ENCODE peak calls at places on chromosome 10, in nine cellular contexts. U is heart left ventricle; D is IMR-90; G is H9; Y is thoracic aorta; N is fibroblast of lung; J is CD4-positive, alpha-beta T cell; W is MM.1S; E is prostate gland. A is an unnamed sample. For H3K27me3, the result is how much of the 10 kb centered on the place peaks cover.

GRCh38 chr10:2968401-2968800 is 98.9 kb upstream of the PFKP start:
- DNase-seq in U (no peak), D (peak), G (no peak), Y (no peak), N (no peak), J (no peak), W (no peak), E (no peak), A (no peak)

GRCh38 chr10:110207805-110208613 is 604 bp downstream of the MXI1 start:
- DNase-seq in U (peak), D (peak), G (peak), Y (no peak), N (no peak), J (peak), W (peak), E (peak), A (no peak)

GRCh38 chr10:43409385-43410109 is 561 bp upstream of the HNRNPF start:
- DNase-seq in U (peak), D (no peak), G (no peak), Y (no peak), N (no peak), J (peak), W (peak), E (no peak), A (no peak)

GRCh38 chr10:14325325-14325955 is 5.3 kb downstream of the FRMD4A start:
- DNase-seq in U (no peak), D (peak), G (peak), Y (peak), N (peak), J (peak), W (no peak), E (peak), A (no peak)

GRCh38 chr10:19767876-19768275 is 48.4 kb upstream of the PLXDC2 start:
- DNase-seq in U (no peak), D (no peak), G (peak), Y (no peak), N (no peak), J (no peak), W (no peak), E (no peak), A (no peak)

GRCh38 chr10:110993024-110993693 is 73.8 kb downstream of the SHOC2 start:
- DNase-seq in U (no peak), D (peak), G (no peak), Y (no peak), N (peak), J (no peak), W (peak), E (no peak), A (peak)

GRCh38 chr10:45580371-45580770 is 92.2 kb downstream of the ZFAND4 start:
- DNase-seq in U (no peak), D (no peak), G (no peak), Y (no peak), N (no peak), J (no peak), W (peak), E (no peak), A (no peak)

GRCh38 chr10:133257489-133258065 is 19.1 kb downstream of the ADAM8 start:
- DNase-seq in U (peak), D (no peak), G (peak), Y (no peak), N (peak), J (no peak), W (no peak), E (peak), A (no peak)

GRCh38 chr10:70494966-70495365 is 16.4 kb downstream of the PALD1 start:
- DNase-seq in U (no peak), D (no peak), G (no peak), Y (no peak), N (no peak), J (no peak), W (peak), E (no peak), A (no peak)

GRCh38 chr10:71900441-71901180 is 49.6 kb upstream of the PSAP start:
- DNase-seq in U (no peak), D (no peak), G (no peak), Y (no peak), N (no peak), J (no peak), W (no peak), E (no peak), A (no peak)

GRCh38 chr10:97575101-97575668 is 2.6 kb downstream of the ANKRD2 start:
- DNase-seq in U (no peak), D (no peak), G (no peak), Y (no peak), N (no peak), J (no peak), W (no peak), E (no peak), A (no peak)

GRCh38 chr10:86023931-86024554 is 342.6 kb downstream of the GRID1 start:
- DNase-seq in U (peak), D (no peak), G (no peak), Y (no peak), N (no peak), J (no peak), W (no peak), E (no peak), A (no peak)

GRCh38 chr10:79069325-79070090 is 742 bp downstream of the ZMIZ1 start:
- DNase-seq in U (peak), D (no peak), G (no peak), Y (no peak), N (peak), J (peak), W (peak), E (no peak), A (no peak)
- TF ChIP-seq CTCF in U (peak), D (no peak), G (no peak), Y (no peak), N (no peak), J (no peak), W (no peak), E (no peak), A (no peak)

GRCh38 chr10:6068422-6068821 is 6.3 kb upstream of the IL2RA start:
- DNase-seq in U (no peak), D (no peak), G (no peak), Y (no peak), N (no peak), J (no peak), W (peak), E (no peak), A (no peak)

GRCh38 chr10:6070647-6071046 is 8.5 kb upstream of the IL2RA start:
- DNase-seq in U (no peak), D (no peak), G (no peak), Y (no peak), N (no peak), J (no peak), W (no peak), E (no peak), A (no peak)

GRCh38 chr10:6069101-6069931 is 7.1 kb upstream of the IL2RA start:
- DNase-seq in U (no peak), D (no peak), G (no peak), Y (no peak), N (no peak), J (no peak), W (peak), E (no peak), A (no peak)

GRCh38 chr10:6072215-6072941 is 10.2 kb upstream of the IL2RA start:
- DNase-seq in U (no peak), D (no peak), G (no peak), Y (no peak), N (no peak), J (no peak), W (no peak), E (no peak), A (no peak)

GRCh38 chr10:6071181-6072175 is 9.3 kb upstream of the IL2RA start:
- DNase-seq in U (no peak), D (no peak), G (no peak), Y (no peak), N (no peak), J (no peak), W (no peak), E (no peak), A (no peak)
- H3K27me3 ChIP-seq in U (under half), D (under half), G (under half), Y (under half), N (under half), J (under half), W (under half), E (under half), A (under half)

GRCh38 chr10:30835146-30835545 is 196.5 kb downstream of the ZNF438 start:
- DNase-seq in U (no peak), D (no peak), G (no peak), Y (no peak), N (no peak), J (no peak), W (no peak), E (no peak), A (no peak)
- TF ChIP-seq CTCF in U (no peak), D (no peak), G (no peak), Y (no peak), N (no peak), J (no peak), W (no peak), E (no peak), A (no peak)

GRCh38 chr10:47299989-47300931 is at the start of gene GDF10:
- DNase-seq in U (no peak), D (no peak), G (no peak), Y (no peak), N (no peak), J (no peak), W (no peak), E (no peak), A (no peak)

GRCh38 chr10:47303866-47304265 is 3.9 kb downstream of the GDF10 start:
- DNase-seq in U (no peak), D (no peak), G (no peak), Y (no peak), N (no peak), J (no peak), W (no peak), E (no peak), A (no peak)

GRCh38 chr10:47299611-47299988 is 397 bp upstream of the GDF10 start:
- DNase-seq in U (no peak), D (no peak), G (no peak), Y (no peak), N (no peak), J (no peak), W (no peak), E (no peak), A (no peak)

GRCh38 chr10:47303105-47303504 is 3.1 kb downstream of the GDF10 start:
- DNase-seq in U (no peak), D (no peak), G (no peak), Y (no peak), N (no peak), J (no peak), W (no peak), E (no peak), A (no peak)

GRCh38 chr10:47301833-47302232 is 1.8 kb downstream of the GDF10 start:
- DNase-seq in U (no peak), D (no peak), G (no peak), Y (no peak), N (no peak), J (no peak), W (no peak), E (no peak), A (no peak)
- H3K27me3 ChIP-seq in U (under half), D (half or more), G (under half), Y (under half), N (under half), J (under half), W (under half), E (under half), A (half or more)

GRCh38 chr10:49384268-49384953 is 11.5 kb downstream of the DRGX start:
- DNase-seq in U (no peak), D (no peak), G (peak), Y (no peak), N (no peak), J (no peak), W (no peak), E (no peak), A (no peak)

GRCh38 chr10:49385939-49386922 is 9.7 kb downstream of the DRGX start:
- DNase-seq in U (no peak), D (no peak), G (peak), Y (no peak), N (no peak), J (no peak), W (no peak), E (no peak), A (no peak)

GRCh38 chr10:49389331-49389920 is 6.5 kb downstream of the DRGX start:
- DNase-seq in U (no peak), D (no peak), G (no peak), Y (no peak), N (no peak), J (no peak), W (no peak), E (no peak), A (no peak)

GRCh38 chr10:49387029-49387428 is 8.9 kb downstream of the DRGX start:
- DNase-seq in U (no peak), D (peak), G (no peak), Y (no peak), N (peak), J (no peak), W (no peak), E (no peak), A (peak)

GRCh38 chr10:49388161-49388560 is 7.7 kb downstream of the DRGX start:
- DNase-seq in U (no peak), D (no peak), G (no peak), Y (no peak), N (no peak), J (no peak), W (no peak), E (no peak), A (no peak)
- TF ChIP-seq CTCF in U (no peak), D (no peak), G (no peak), Y (no peak), N (no peak), J (no peak), W (no peak), E (no peak), A (no peak)

GRCh38 chr10:117242463-117242832 is 1.5 kb downstream of the SLC18A2 start:
- DNase-seq in U (no peak), D (no peak), G (no peak), Y (no peak), N (no peak), J (no peak), W (no peak), E (no peak), A (no peak)
- H3K27me3 ChIP-seq in U (half or more), D (under half), G (under half), Y (under half), N (under half), J (under half), W (under half), E (under half), A (under half)

GRCh38 chr10:117228210-117228609 is 12.7 kb upstream of the SLC18A2 start:
- DNase-seq in U (no peak), D (no peak), G (no peak), Y (no peak), N (no peak), J (no peak), W (no peak), E (no peak), A (no peak)

GRCh38 chr10:117224881-117225280 is 16.0 kb upstream of the SLC18A2 start:
- DNase-seq in U (no peak), D (no peak), G (no peak), Y (no peak), N (no peak), J (no peak), W (no peak), E (no peak), A (no peak)

GRCh38 chr10:117224036-117224430 is 16.9 kb upstream of the SLC18A2 start:
- DNase-seq in U (no peak), D (no peak), G (no peak), Y (no peak), N (no peak), J (no peak), W (no peak), E (no peak), A (no peak)

GRCh38 chr10:117223413-117224035 is 17.4 kb upstream of the SLC18A2 start:
- DNase-seq in U (no peak), D (no peak), G (no peak), Y (no peak), N (no peak), J (no peak), W (no peak), E (no peak), A (no peak)

DNA sequence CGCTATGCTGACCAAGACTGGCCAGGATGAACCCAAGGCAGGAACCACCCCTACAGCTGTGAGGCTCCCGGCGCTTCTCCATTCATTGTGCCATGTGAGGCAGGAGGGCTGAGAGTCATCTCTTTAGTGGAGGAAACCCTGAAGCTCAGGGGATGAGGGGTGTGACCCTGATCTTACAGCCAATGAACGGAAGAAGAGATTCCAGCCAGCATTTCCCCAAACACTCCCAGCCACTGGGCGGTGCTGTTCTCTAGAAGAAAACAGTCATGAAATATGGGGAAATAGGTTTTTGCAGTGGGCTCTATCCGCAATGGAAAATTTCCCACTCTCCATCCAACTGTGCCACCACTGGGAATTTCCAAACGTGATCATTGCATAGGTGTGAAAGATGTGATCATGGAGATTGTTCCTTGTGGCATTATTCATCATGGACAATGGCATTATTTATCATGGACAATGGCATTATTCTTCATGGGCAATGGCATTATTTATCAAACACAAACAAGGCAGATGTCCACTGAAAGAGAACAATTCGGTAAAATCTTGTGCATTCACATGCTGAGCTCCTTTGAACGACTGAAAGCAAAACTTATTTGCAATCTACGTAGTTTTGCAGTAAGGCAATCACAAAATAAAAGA is 14.0 kb upstream of the SLC18A2 start:
- DNase-seq in U (no peak), D (no peak), G (peak), Y (no peak), N (no peak), J (no peak), W (no peak), E (no peak), A (no peak)
- TF ChIP-seq CTCF in U (no peak), D (peak), G (peak), Y (no peak), N (peak), J (peak), W (peak), E (peak), A (peak)

DNA sequence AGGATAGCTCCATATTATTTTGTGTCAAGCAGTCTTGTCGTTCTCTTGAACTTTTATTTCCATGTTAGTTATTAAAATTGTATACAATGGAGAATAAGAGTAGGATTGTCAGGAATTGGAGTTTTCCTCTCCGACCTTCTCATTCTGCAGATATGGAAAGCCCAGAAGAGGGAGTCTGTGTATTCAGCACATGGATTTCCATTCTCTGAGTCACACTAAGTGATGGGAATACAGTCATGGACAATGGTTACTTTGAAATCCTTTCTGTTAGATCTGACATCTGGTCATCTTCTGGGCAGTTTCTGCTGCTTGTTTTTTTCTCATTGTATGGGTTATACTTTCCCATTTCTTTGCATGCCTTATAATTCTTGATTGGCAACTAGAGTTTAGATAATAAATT is 5.0 kb upstream of the TASOR2 start:
- DNase-seq in U (no peak), D (peak), G (no peak), Y (no peak), N (peak), J (no peak), W (no peak), E (no peak), A (no peak)
- H3K27me3 ChIP-seq in U (under half), D (under half), G (under half), Y (under half), N (under half), J (under half), W (under half), E (under half), A (under half)

GRCh38 chr10:126302831-126303230 is 85.4 kb downstream of the ADAM12 start:
- DNase-seq in U (no peak), D (peak), G (no peak), Y (no peak), N (peak), J (no peak), W (no peak), E (no peak), A (no peak)
- TF ChIP-seq CTCF in U (no peak), D (peak), G (peak), Y (no peak), N (peak), J (no peak), W (no peak), E (no peak), A (peak)

DNA sequence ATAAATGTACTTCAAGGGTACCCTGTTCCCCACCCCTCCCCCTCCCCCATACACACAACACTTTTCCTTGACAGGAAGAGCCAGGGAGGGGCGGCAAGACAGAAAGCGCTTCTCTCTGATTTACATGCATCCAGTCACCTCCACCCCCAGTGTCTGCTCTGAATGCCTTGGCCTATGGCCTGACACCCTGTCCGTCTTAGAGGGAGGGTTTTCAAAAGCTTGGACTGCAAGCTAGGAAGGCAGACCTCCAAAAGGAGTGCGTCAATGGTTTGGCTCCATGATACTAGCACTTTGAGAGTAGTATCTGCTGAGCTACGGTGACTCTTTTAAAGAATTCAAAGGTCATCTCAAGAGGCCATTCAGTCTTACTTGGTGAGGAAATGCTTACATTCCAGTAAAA is 20.3 kb upstream of the PAX2 start:
- DNase-seq in U (no peak), D (peak), G (no peak), Y (no peak), N (no peak), J (no peak), W (no peak), E (no peak), A (no peak)
- H3K27me3 ChIP-seq in U (half or more), D (half or more), G (half or more), Y (under half), N (under half), J (half or more), W (half or more), E (under half), A (half or more)